ENCODE peak calls at places on chromosomes 6 and 20, in six cellular contexts. One of them, this sample, is unnamed.

GRCh38 chr6:41358503-41358902 is 23.1 kb downstream of the NCR2 start:
- DNase-seq in AG08395: no peak
- DNase-seq in NCI-H1092 treated with DMSO at 0.1 percent for 48 hours: no peak
- DNase-seq in endodermal cell: no peak
- DNase-seq in NCI-H2029 treated with DMSO at 0.1 percent for 48 hours: no peak
- DNase-seq in globus pallidus: no peak
- DNase-seq in this sample: no peak

GRCh38 chr20:49386848-49387605 is 95.4 kb downstream of the KCNB1 start:
- DNase-seq in AG08395: no peak
- DNase-seq in NCI-H1092 treated with DMSO at 0.1 percent for 48 hours: peak; percentile 82
- DNase-seq in endodermal cell: no peak
- DNase-seq in NCI-H2029 treated with DMSO at 0.1 percent for 48 hours: peak; percentile 97
- DNase-seq in globus pallidus: no peak
- DNase-seq in this sample: no peak

GRCh38 chr6:33620158-33620583 is 951 bp upstream of the ITPR3 start:
- DNase-seq in AG08395: no peak
- DNase-seq in NCI-H1092 treated with DMSO at 0.1 percent for 48 hours: peak; percentile 17
- DNase-seq in endodermal cell: peak; percentile 76
- DNase-seq in NCI-H2029 treated with DMSO at 0.1 percent for 48 hours: no peak
- DNase-seq in globus pallidus: no peak
- DNase-seq in this sample: no peak

GRCh38 chr6:86937219-86938079 is at the start of gene HTR1E:
- DNase-seq in AG08395: peak; percentile 12
- DNase-seq in NCI-H1092 treated with DMSO at 0.1 percent for 48 hours: no peak
- DNase-seq in endodermal cell: peak; percentile 97
- DNase-seq in NCI-H2029 treated with DMSO at 0.1 percent for 48 hours: peak; percentile 3
- DNase-seq in globus pallidus: peak; percentile 9
- DNase-seq in this sample: no peak

GRCh38 chr20:829531-829930 is 4.0 kb upstream of the FAM110A start:
- DNase-seq in AG08395: no peak
- DNase-seq in NCI-H1092 treated with DMSO at 0.1 percent for 48 hours: no peak
- DNase-seq in endodermal cell: no peak
- DNase-seq in NCI-H2029 treated with DMSO at 0.1 percent for 48 hours: no peak
- DNase-seq in globus pallidus: no peak
- DNase-seq in this sample: no peak

GRCh38 chr6:105402090-105402980 is 547 bp downstream of the PREP start:
- DNase-seq in AG08395: peak; percentile 29
- DNase-seq in NCI-H1092 treated with DMSO at 0.1 percent for 48 hours: no peak
- DNase-seq in endodermal cell: peak; percentile 90
- DNase-seq in NCI-H2029 treated with DMSO at 0.1 percent for 48 hours: no peak
- DNase-seq in globus pallidus: no peak
- DNase-seq in this sample: no peak

GRCh38 chr6:35089935-35090505 is 51.1 kb downstream of the TCP11 start:
- DNase-seq in AG08395: peak; percentile 67
- DNase-seq in NCI-H1092 treated with DMSO at 0.1 percent for 48 hours: no peak
- DNase-seq in endodermal cell: no peak
- DNase-seq in NCI-H2029 treated with DMSO at 0.1 percent for 48 hours: no peak
- DNase-seq in globus pallidus: no peak
- DNase-seq in this sample: no peak

GRCh38 chr20:45592574-45593189 is 13.6 kb upstream of the WFDC8 start:
- DNase-seq in AG08395: peak; percentile 33
- DNase-seq in NCI-H1092 treated with DMSO at 0.1 percent for 48 hours: peak; percentile 11
- DNase-seq in endodermal cell: peak; percentile 51
- DNase-seq in NCI-H2029 treated with DMSO at 0.1 percent for 48 hours: no peak
- DNase-seq in globus pallidus: peak; percentile 14
- DNase-seq in this sample: peak; percentile 64

GRCh38 chr20:50727792-50728485 is 3.4 kb upstream of the PARD6B start:
- DNase-seq in AG08395: no peak
- DNase-seq in NCI-H1092 treated with DMSO at 0.1 percent for 48 hours: no peak
- DNase-seq in endodermal cell: peak; percentile 38
- DNase-seq in NCI-H2029 treated with DMSO at 0.1 percent for 48 hours: no peak
- DNase-seq in globus pallidus: no peak
- DNase-seq in this sample: no peak

GRCh38 chr6:35017461-35018183 is 123.5 kb downstream of the TCP11 start:
- DNase-seq in AG08395: peak; percentile 36
- DNase-seq in NCI-H1092 treated with DMSO at 0.1 percent for 48 hours: no peak
- DNase-seq in endodermal cell: peak; percentile 42
- DNase-seq in NCI-H2029 treated with DMSO at 0.1 percent for 48 hours: no peak
- DNase-seq in globus pallidus: no peak
- DNase-seq in this sample: no peak

GRCh38 chr6:89475634-89476033 is 42.7 kb downstream of the ANKRD6 start:
- DNase-seq in AG08395: no peak
- DNase-seq in NCI-H1092 treated with DMSO at 0.1 percent for 48 hours: no peak
- DNase-seq in endodermal cell: no peak
- DNase-seq in NCI-H2029 treated with DMSO at 0.1 percent for 48 hours: peak; percentile 39
- DNase-seq in globus pallidus: no peak
- DNase-seq in this sample: no peak

GRCh38 chr6:43076093-43076927 is at the start of gene PTK7:
- DNase-seq in AG08395: peak; percentile 45
- DNase-seq in NCI-H1092 treated with DMSO at 0.1 percent for 48 hours: peak; percentile 86
- DNase-seq in endodermal cell: peak; percentile 96
- DNase-seq in NCI-H2029 treated with DMSO at 0.1 percent for 48 hours: peak; percentile 7
- DNase-seq in globus pallidus: no peak
- DNase-seq in this sample: no peak

GRCh38 chr20:38728237-38728761 is 4.0 kb downstream of the SLC32A1 start:
- DNase-seq in AG08395: no peak
- DNase-seq in NCI-H1092 treated with DMSO at 0.1 percent for 48 hours: no peak
- DNase-seq in endodermal cell: peak; percentile 78
- DNase-seq in NCI-H2029 treated with DMSO at 0.1 percent for 48 hours: no peak
- DNase-seq in globus pallidus: no peak
- DNase-seq in this sample: no peak

GRCh38 chr20:57573893-57574292 is 13.0 kb downstream of the PCK1 start:
- DNase-seq in AG08395: no peak
- DNase-seq in NCI-H1092 treated with DMSO at 0.1 percent for 48 hours: no peak
- DNase-seq in endodermal cell: no peak
- DNase-seq in NCI-H2029 treated with DMSO at 0.1 percent for 48 hours: no peak
- DNase-seq in globus pallidus: no peak
- DNase-seq in this sample: no peak